ENCODE peak calls at places on chromosomes 16 and 17, in five cellular contexts. S, R, Y, O and Q are unnamed samples.

GRCh38 chr17:48101012-48101720 is at the start of gene CBX1:
- DNase-seq in S (peak; percentile 90), R (peak; percentile 90), Y (peak; percentile 97), O (peak; percentile 91), Q (peak; percentile 91)

GRCh38 chr16:11757671-11758545 is 15.3 kb upstream of the TXNDC11 start:
- DNase-seq in S (no peak), R (no peak), Y (no peak), O (no peak), Q (peak; percentile 82)

GRCh38 chr16:70396209-70396904 is 42.5 kb downstream of the ST3GAL2 start:
- DNase-seq in S (no peak), R (no peak), Y (no peak), O (no peak), Q (peak; percentile 52)

GRCh38 chr17:28959471-28959871 is 8.2 kb upstream of the PHF12 start:
- DNase-seq in S (no peak), R (no peak), Y (no peak), O (no peak), Q (no peak)

GRCh38 chr17:79779088-79779529 is 1.2 kb downstream of the CBX2 start:
- DNase-seq in S (no peak), R (no peak), Y (no peak), O (no peak), Q (no peak)

GRCh38 chr16:80300876-80301275 is 239.9 kb upstream of the DYNLRB2 start:
- DNase-seq in S (no peak), R (no peak), Y (no peak), O (no peak), Q (peak; percentile 86)

GRCh38 chr17:2025622-2026309 is 632 bp upstream of the RTN4RL1 start:
- DNase-seq in S (no peak), R (no peak), Y (no peak), O (peak; percentile 67), Q (peak; percentile 71)

GRCh38 chr17:68198931-68199836 is 48.7 kb upstream of the AMZ2 start:
- DNase-seq in S (peak; percentile 49), R (no peak), Y (no peak), O (no peak), Q (no peak)

GRCh38 chr16:81940781-81941560 is 70.3 kb downstream of the SDR42E1 start:
- DNase-seq in S (no peak), R (no peak), Y (no peak), O (no peak), Q (peak; percentile 82)

GRCh38 chr17:75514299-75515228 is 773 bp downstream of the CASKIN2 start:
- DNase-seq in S (no peak), R (no peak), Y (no peak), O (peak; percentile 55), Q (no peak)

GRCh38 chr17:41547921-41548843 is 20.1 kb upstream of the KRT19 start:
- DNase-seq in S (no peak), R (no peak), Y (no peak), O (peak; percentile 84), Q (peak; percentile 99)

GRCh38 chr16:85853641-85854545 is 45.1 kb upstream of the IRF8 start:
- DNase-seq in S (no peak), R (no peak), Y (no peak), O (no peak), Q (no peak)

GRCh38 chr16:46859719-46860152 is 24.4 kb upstream of the GPT2 start:
- DNase-seq in S (no peak), R (no peak), Y (no peak), O (no peak), Q (peak; percentile 97)

GRCh38 chr17:50047488-50048126 is 8.3 kb upstream of the ITGA3 start:
- DNase-seq in S (no peak), R (no peak), Y (no peak), O (no peak), Q (peak; percentile 97)

GRCh38 chr16:56191807-56192643 is 736 bp downstream of the GNAO1 start:
- DNase-seq in S (no peak), R (no peak), Y (no peak), O (no peak), Q (no peak)

GRCh38 chr16:63789603-63790002 is 1332.3 kb downstream of the CDH11 start:
- DNase-seq in S (no peak), R (no peak), Y (no peak), O (no peak), Q (no peak)

GRCh38 chr17:28612936-28613872 is 781 bp downstream of the RSKR start:
- DNase-seq in S (peak; percentile 12), R (no peak), Y (no peak), O (peak; percentile 26), Q (peak; percentile 27)